ENCODE peak calls at places on chromosomes 4 and X, in eight cellular contexts. One of them, this sample, is unnamed.

GRCh38 chrX:74349387-74349786 is 45.4 kb downstream of the ZCCHC13 start:
- DNase-seq in MM.1S: no peak
- DNase-seq in uterus: no peak
- DNase-seq in upper lobe of right lung: no peak
- DNase-seq in mesendoderm: peak; percentile 42
- DNase-seq in BJ: peak; percentile 11
- DNase-seq in hepatocyte: no peak
- DNase-seq in AG09309: peak; percentile 18
- DNase-seq in this sample: no peak

GRCh38 chrX:120604359-120604782 is 470 bp downstream of the MCTS1 start:
- DNase-seq in MM.1S: peak; percentile 29
- DNase-seq in uterus: no peak
- DNase-seq in upper lobe of right lung: no peak
- DNase-seq in mesendoderm: peak; percentile 4
- DNase-seq in BJ: no peak
- DNase-seq in hepatocyte: peak; percentile 41
- DNase-seq in AG09309: peak; percentile 17
- DNase-seq in this sample: no peak

GRCh38 chr4:142818009-142818408 is 28.1 kb downstream of the INPP4B start:
- DNase-seq in MM.1S: no peak
- DNase-seq in uterus: no peak
- DNase-seq in upper lobe of right lung: no peak
- DNase-seq in mesendoderm: no peak
- DNase-seq in BJ: no peak
- DNase-seq in hepatocyte: no peak
- DNase-seq in AG09309: peak; percentile 16
- DNase-seq in this sample: no peak

GRCh38 chr4:17707671-17708070 is 73.8 kb downstream of the FAM184B start:
- DNase-seq in MM.1S: no peak
- DNase-seq in uterus: no peak
- DNase-seq in upper lobe of right lung: no peak
- DNase-seq in mesendoderm: no peak
- DNase-seq in BJ: no peak
- DNase-seq in hepatocyte: no peak
- DNase-seq in AG09309: no peak
- DNase-seq in this sample: no peak

GRCh38 chr4:185309770-185310169 is 86.0 kb downstream of the LRP2BP start:
- DNase-seq in MM.1S: peak; percentile 89
- DNase-seq in uterus: no peak
- DNase-seq in upper lobe of right lung: no peak
- DNase-seq in mesendoderm: no peak
- DNase-seq in BJ: no peak
- DNase-seq in hepatocyte: no peak
- DNase-seq in AG09309: no peak
- DNase-seq in this sample: no peak

GRCh38 chrX:13685126-13685763 is 3.7 kb upstream of the RAB9A start:
- DNase-seq in MM.1S: no peak
- DNase-seq in uterus: no peak
- DNase-seq in upper lobe of right lung: no peak
- DNase-seq in mesendoderm: no peak
- DNase-seq in BJ: no peak
- DNase-seq in hepatocyte: no peak
- DNase-seq in AG09309: no peak
- DNase-seq in this sample: no peak

GRCh38 chrX:137565921-137566745 is at the start of gene ZIC3:
- DNase-seq in MM.1S: no peak
- DNase-seq in uterus: no peak
- DNase-seq in upper lobe of right lung: peak; percentile 81
- DNase-seq in mesendoderm: peak; percentile 91
- DNase-seq in BJ: no peak
- DNase-seq in hepatocyte: peak; percentile 74
- DNase-seq in AG09309: no peak
- DNase-seq in this sample: no peak

GRCh38 chr4:83855044-83855443 is 319.1 kb downstream of the GPAT3 start:
- DNase-seq in MM.1S: no peak
- DNase-seq in uterus: no peak
- DNase-seq in upper lobe of right lung: no peak
- DNase-seq in mesendoderm: peak; percentile 80
- DNase-seq in BJ: peak; percentile 83
- DNase-seq in hepatocyte: peak; percentile 11
- DNase-seq in AG09309: peak; percentile 71
- DNase-seq in this sample: peak; percentile 97

GRCh38 chr4:78057135-78057599 is at the start of gene FRAS1:
- DNase-seq in MM.1S: no peak
- DNase-seq in uterus: peak; percentile 13
- DNase-seq in upper lobe of right lung: peak; percentile 68
- DNase-seq in mesendoderm: peak; percentile 78
- DNase-seq in BJ: no peak
- DNase-seq in hepatocyte: peak; percentile 79
- DNase-seq in AG09309: no peak
- DNase-seq in this sample: no peak

GRCh38 chr4:22522206-22522605 is 6.3 kb upstream of the ADGRA3 start:
- DNase-seq in MM.1S: no peak
- DNase-seq in uterus: no peak
- DNase-seq in upper lobe of right lung: no peak
- DNase-seq in mesendoderm: no peak
- DNase-seq in BJ: no peak
- DNase-seq in hepatocyte: no peak
- DNase-seq in AG09309: no peak
- DNase-seq in this sample: no peak

GRCh38 chr4:133154725-133155124 is 5.6 kb downstream of the PCDH10 start:
- DNase-seq in MM.1S: peak; percentile 30
- DNase-seq in uterus: no peak
- DNase-seq in upper lobe of right lung: no peak
- DNase-seq in mesendoderm: peak; percentile 45
- DNase-seq in BJ: no peak
- DNase-seq in hepatocyte: peak; percentile 57
- DNase-seq in AG09309: no peak
- DNase-seq in this sample: no peak

GRCh38 chr4:150782311-150782710 is 200.4 kb downstream of the MAB21L2 start:
- DNase-seq in MM.1S: no peak
- DNase-seq in uterus: no peak
- DNase-seq in upper lobe of right lung: no peak
- DNase-seq in mesendoderm: no peak
- DNase-seq in BJ: no peak
- DNase-seq in hepatocyte: no peak
- DNase-seq in AG09309: no peak
- DNase-seq in this sample: no peak

GRCh38 chr4:108861339-108861738 is 98.5 kb upstream of the ETNPPL start:
- DNase-seq in MM.1S: no peak
- DNase-seq in uterus: no peak
- DNase-seq in upper lobe of right lung: no peak
- DNase-seq in mesendoderm: peak; percentile 48
- DNase-seq in BJ: no peak
- DNase-seq in hepatocyte: peak; percentile 36
- DNase-seq in AG09309: no peak
- DNase-seq in this sample: no peak

GRCh38 chr4:147138171-147138570 is 192.5 kb upstream of the TTC29 start:
- DNase-seq in MM.1S: no peak
- DNase-seq in uterus: no peak
- DNase-seq in upper lobe of right lung: no peak
- DNase-seq in mesendoderm: peak; percentile 20
- DNase-seq in BJ: peak; percentile 10
- DNase-seq in hepatocyte: no peak
- DNase-seq in AG09309: no peak
- DNase-seq in this sample: no peak

GRCh38 chr4:24477919-24478318 is 106.4 kb downstream of the DHX15 start:
- DNase-seq in MM.1S: no peak
- DNase-seq in uterus: no peak
- DNase-seq in upper lobe of right lung: no peak
- DNase-seq in mesendoderm: peak; percentile 49
- DNase-seq in BJ: no peak
- DNase-seq in hepatocyte: peak; percentile 67
- DNase-seq in AG09309: no peak
- DNase-seq in this sample: peak; percentile 30

GRCh38 chr4:786861-787300 is 39.0 kb downstream of the CPLX1 start:
- DNase-seq in MM.1S: no peak
- DNase-seq in uterus: peak; percentile 70
- DNase-seq in upper lobe of right lung: peak; percentile 67
- DNase-seq in mesendoderm: no peak
- DNase-seq in BJ: no peak
- DNase-seq in hepatocyte: no peak
- DNase-seq in AG09309: no peak
- DNase-seq in this sample: no peak

GRCh38 chr4:787561-787981 is 38.4 kb downstream of the CPLX1 start:
- DNase-seq in MM.1S: no peak
- DNase-seq in uterus: no peak
- DNase-seq in upper lobe of right lung: no peak
- DNase-seq in mesendoderm: no peak
- DNase-seq in BJ: no peak
- DNase-seq in hepatocyte: no peak
- DNase-seq in AG09309: no peak
- DNase-seq in this sample: no peak

GRCh38 chr4:784401-785331 is 41.3 kb downstream of the CPLX1 start:
- DNase-seq in MM.1S: no peak
- DNase-seq in uterus: no peak
- DNase-seq in upper lobe of right lung: no peak
- DNase-seq in mesendoderm: no peak
- DNase-seq in BJ: no peak
- DNase-seq in hepatocyte: no peak
- DNase-seq in AG09309: no peak
- DNase-seq in this sample: no peak

GRCh38 chr4:786074-786741 is 39.7 kb downstream of the CPLX1 start:
- DNase-seq in MM.1S: no peak
- DNase-seq in uterus: no peak
- DNase-seq in upper lobe of right lung: no peak
- DNase-seq in mesendoderm: no peak
- DNase-seq in BJ: no peak
- DNase-seq in hepatocyte: no peak
- DNase-seq in AG09309: no peak
- DNase-seq in this sample: no peak

GRCh38 chr4:785332-786073 is 40.4 kb downstream of the CPLX1 start:
- DNase-seq in MM.1S: no peak
- DNase-seq in uterus: no peak
- DNase-seq in upper lobe of right lung: no peak
- DNase-seq in mesendoderm: no peak
- DNase-seq in BJ: no peak
- DNase-seq in hepatocyte: no peak
- DNase-seq in AG09309: no peak
- DNase-seq in this sample: no peak
- H3K4me3 ChIP-seq in MM.1S: no peak overlapping the region
- H3K4me3 ChIP-seq in uterus: peak overlapping the region; percentile 41
- H3K4me3 ChIP-seq in upper lobe of right lung: peak overlapping the region; percentile 39
- H3K4me3 ChIP-seq in mesendoderm: no peak overlapping the region
- H3K4me3 ChIP-seq in BJ: no peak overlapping the region
- H3K4me3 ChIP-seq in hepatocyte: no peak overlapping the region
- H3K4me3 ChIP-seq in AG09309: no peak overlapping the region
- H3K4me3 ChIP-seq in this sample: no peak overlapping the region

DNA sequence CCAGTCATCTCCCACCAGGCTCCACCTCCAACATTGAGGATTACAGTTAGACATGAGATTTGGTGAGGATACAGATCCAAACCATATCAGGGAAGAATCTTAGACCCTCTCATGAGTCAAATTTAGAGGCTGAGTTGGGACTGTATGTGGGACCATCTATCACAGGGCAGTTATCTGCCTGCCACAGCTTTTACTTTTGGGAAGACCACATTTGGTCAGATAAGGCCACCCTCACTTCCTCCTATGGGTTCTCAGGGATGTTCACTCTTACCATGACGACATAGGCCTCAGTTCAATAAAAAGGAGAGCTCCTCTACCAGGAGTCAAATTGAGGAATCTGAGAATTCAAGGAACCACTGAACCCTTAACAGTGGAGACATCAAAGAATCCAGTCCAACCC is 2.1 kb downstream of the MAGEB2 start:
- DNase-seq in MM.1S: no peak
- DNase-seq in uterus: no peak
- DNase-seq in upper lobe of right lung: no peak
- DNase-seq in mesendoderm: no peak
- DNase-seq in BJ: no peak
- DNase-seq in hepatocyte: no peak
- DNase-seq in AG09309: no peak
- DNase-seq in this sample: no peak
- H3K4me3 ChIP-seq in MM.1S: no peak overlapping the region
- H3K4me3 ChIP-seq in uterus: no peak overlapping the region
- H3K4me3 ChIP-seq in upper lobe of right lung: no peak overlapping the region
- H3K4me3 ChIP-seq in mesendoderm: no peak overlapping the region
- H3K4me3 ChIP-seq in BJ: no peak overlapping the region
- H3K4me3 ChIP-seq in hepatocyte: no peak overlapping the region
- H3K4me3 ChIP-seq in AG09309: no peak overlapping the region
- H3K4me3 ChIP-seq in this sample: no peak overlapping the region

GRCh38 chr4:153485374-153485773 is 19.2 kb downstream of the TMEM131L start:
- DNase-seq in MM.1S: no peak
- DNase-seq in uterus: no peak
- DNase-seq in upper lobe of right lung: no peak
- DNase-seq in mesendoderm: no peak
- DNase-seq in BJ: no peak
- DNase-seq in hepatocyte: no peak
- DNase-seq in AG09309: no peak
- DNase-seq in this sample: no peak
- H3K4me3 ChIP-seq in MM.1S: no peak overlapping the region
- H3K4me3 ChIP-seq in uterus: no peak overlapping the region
- H3K4me3 ChIP-seq in upper lobe of right lung: no peak overlapping the region
- H3K4me3 ChIP-seq in mesendoderm: no peak overlapping the region
- H3K4me3 ChIP-seq in BJ: no peak overlapping the region
- H3K4me3 ChIP-seq in hepatocyte: no peak overlapping the region
- H3K4me3 ChIP-seq in AG09309: no peak overlapping the region
- H3K4me3 ChIP-seq in this sample: no peak overlapping the region

GRCh38 chr4:72567821-72568620 is 1.0 kb downstream of the ADAMTS3 start:
- DNase-seq in MM.1S: peak; percentile 98
- DNase-seq in uterus: peak; percentile 84
- DNase-seq in upper lobe of right lung: peak; percentile 86
- DNase-seq in mesendoderm: peak; percentile 99
- DNase-seq in BJ: peak; percentile 17
- DNase-seq in hepatocyte: peak; percentile 88
- DNase-seq in AG09309: peak; percentile 24
- DNase-seq in this sample: peak; percentile 64
- H3K4me3 ChIP-seq in MM.1S: peak overlapping the region; percentile 90
- H3K4me3 ChIP-seq in uterus: peak overlapping the region; percentile 70
- H3K4me3 ChIP-seq in upper lobe of right lung: peak overlapping the region; percentile 64
- H3K4me3 ChIP-seq in mesendoderm: peak overlapping the region; percentile 74
- H3K4me3 ChIP-seq in BJ: peak overlapping the region; percentile 45
- H3K4me3 ChIP-seq in hepatocyte: peak overlapping the region; percentile 92
- H3K4me3 ChIP-seq in AG09309: peak overlapping the region; percentile 75
- H3K4me3 ChIP-seq in this sample: peak overlapping the region; percentile 75

GRCh38 chrX:7215842-7216241 is 67.9 kb upstream of the PUDP start:
- DNase-seq in MM.1S: no peak
- DNase-seq in uterus: no peak
- DNase-seq in upper lobe of right lung: no peak
- DNase-seq in mesendoderm: peak; percentile 0
- DNase-seq in BJ: no peak
- DNase-seq in hepatocyte: no peak
- DNase-seq in AG09309: no peak
- DNase-seq in this sample: no peak

GRCh38 chrX:7218321-7219152 is 70.6 kb upstream of the PUDP start:
- DNase-seq in MM.1S: no peak
- DNase-seq in uterus: no peak
- DNase-seq in upper lobe of right lung: no peak
- DNase-seq in mesendoderm: peak; percentile 32
- DNase-seq in BJ: no peak
- DNase-seq in hepatocyte: no peak
- DNase-seq in AG09309: no peak
- DNase-seq in this sample: no peak

GRCh38 chrX:7219153-7219705 is 71.3 kb upstream of the PUDP start:
- DNase-seq in MM.1S: no peak
- DNase-seq in uterus: no peak
- DNase-seq in upper lobe of right lung: no peak
- DNase-seq in mesendoderm: no peak
- DNase-seq in BJ: no peak
- DNase-seq in hepatocyte: no peak
- DNase-seq in AG09309: no peak
- DNase-seq in this sample: no peak

GRCh38 chrX:7214251-7214650 is 66.3 kb upstream of the PUDP start:
- DNase-seq in MM.1S: no peak
- DNase-seq in uterus: no peak
- DNase-seq in upper lobe of right lung: no peak
- DNase-seq in mesendoderm: no peak
- DNase-seq in BJ: no peak
- DNase-seq in hepatocyte: no peak
- DNase-seq in AG09309: no peak
- DNase-seq in this sample: no peak

GRCh38 chrX:7216981-7217587 is 69.1 kb upstream of the PUDP start:
- DNase-seq in MM.1S: no peak
- DNase-seq in uterus: no peak
- DNase-seq in upper lobe of right lung: no peak
- DNase-seq in mesendoderm: no peak
- DNase-seq in BJ: no peak
- DNase-seq in hepatocyte: no peak
- DNase-seq in AG09309: no peak
- DNase-seq in this sample: no peak
- H3K4me3 ChIP-seq in MM.1S: no peak overlapping the region
- H3K4me3 ChIP-seq in uterus: no peak overlapping the region
- H3K4me3 ChIP-seq in upper lobe of right lung: no peak overlapping the region
- H3K4me3 ChIP-seq in mesendoderm: no peak overlapping the region
- H3K4me3 ChIP-seq in BJ: no peak overlapping the region
- H3K4me3 ChIP-seq in hepatocyte: no peak overlapping the region
- H3K4me3 ChIP-seq in AG09309: no peak overlapping the region
- H3K4me3 ChIP-seq in this sample: no peak overlapping the region